ENCODE peak calls at places on chromosomes 4 and X, in eight cellular contexts. C, U, A, Q, P, H, D and T are unnamed samples.

GRCh38 chrX:45775462-45775861 is 574.8 kb upstream of the DIPK2B start:
- DNase-seq in H (peak; percentile 83), Q (no peak), A (peak; percentile 89), D (no peak), U (no peak), C (no peak), P (no peak), T (no peak)

GRCh38 chrX:153970398-153971123 is 1.1 kb downstream of the HCFC1 start:
- DNase-seq in C (peak; percentile 42), A (peak; percentile 74), D (peak; percentile 47), U (peak; percentile 78), P (no peak), H (peak; percentile 39), Q (no peak), T (no peak)

GRCh38 chrX:30513284-30513683 is 64.3 kb downstream of the TASL start:
- DNase-seq in U (no peak), C (no peak), A (peak; percentile 28), Q (no peak), H (no peak), P (no peak), D (peak; percentile 25), T (no peak)

GRCh38 chrX:69080912-69081465 is 84.3 kb downstream of the PJA1 start:
- DNase-seq in A (no peak), Q (no peak), H (no peak), P (no peak), D (no peak), U (no peak), C (no peak), T (no peak)

GRCh38 chr4:7124643-7125442 is 57.0 kb upstream of the GRPEL1 start:
- DNase-seq in U (peak; percentile 85), A (peak; percentile 89), P (no peak), Q (no peak), H (peak; percentile 89), C (peak; percentile 65), D (no peak), T (peak; percentile 85)

GRCh38 chr4:5024673-5025072 is 5.4 kb upstream of the CYTL1 start:
- DNase-seq in D (no peak), C (no peak), P (no peak), U (no peak), H (no peak), A (no peak), Q (no peak), T (no peak)

GRCh38 chrX:97594825-97595224 is 711.1 kb downstream of the RPA4 start:
- DNase-seq in A (no peak), C (no peak), U (no peak), Q (no peak), H (no peak), D (no peak), P (no peak), T (no peak)

GRCh38 chrX:152833378-152833777 is 2.5 kb downstream of the NSDHL start:
- DNase-seq in H (no peak), A (no peak), Q (no peak), P (no peak), U (no peak), D (no peak), C (no peak), T (no peak)

GRCh38 chr4:10611673-10612072 is 72.9 kb downstream of the CLNK start:
- DNase-seq in P (no peak), A (peak; percentile 92), D (no peak), C (no peak), Q (peak; percentile 64), H (peak; percentile 85), U (no peak), T (peak; percentile 76)

GRCh38 chr4:101941816-101942358 is 151.4 kb downstream of the BANK1 start:
- DNase-seq in A (peak; percentile 6), P (no peak), D (no peak), Q (no peak), C (no peak), U (no peak), H (no peak), T (no peak)

GRCh38 chr4:147599764-147600163 is 17.4 kb upstream of the TMEM184C start:
- DNase-seq in D (no peak), P (no peak), Q (no peak), C (no peak), U (no peak), A (peak; percentile 41), H (peak; percentile 68), T (peak; percentile 47)

GRCh38 chr4:72591547-72591946 is 22.5 kb upstream of the ADAMTS3 start:
- DNase-seq in U (no peak), C (no peak), Q (peak; percentile 19), A (peak; percentile 47), P (no peak), H (no peak), D (no peak), T (no peak)

GRCh38 chr4:119537586-119537985 is 91.0 kb downstream of the PDE5A start:
- DNase-seq in Q (no peak), D (no peak), C (no peak), A (no peak), H (no peak), P (no peak), U (no peak), T (no peak)

GRCh38 chr4:77994194-77994721 is 62.9 kb upstream of the FRAS1 start:
- DNase-seq in A (peak; percentile 81), Q (peak; percentile 57), H (peak; percentile 77), C (peak; percentile 23), P (no peak), U (no peak), D (peak; percentile 86), T (peak; percentile 23)

GRCh38 chr4:156109943-156110925 is 156.6 kb upstream of the CTSO start:
- DNase-seq in P (peak; percentile 43), Q (no peak), H (peak; percentile 12), A (peak; percentile 56), U (no peak), D (no peak), C (no peak), T (no peak)

GRCh38 chr4:98778206-98778605 is 119.8 kb upstream of the TSPAN5 start:
- DNase-seq in P (no peak), U (no peak), H (peak; percentile 81), A (peak; percentile 83), D (no peak), C (no peak), Q (peak; percentile 26), T (peak; percentile 64)

GRCh38 chr4:7861440-7861881 is 78.2 kb downstream of the AFAP1 start:
- DNase-seq in Q (peak; percentile 96), U (no peak), P (no peak), A (peak; percentile 93), D (no peak), C (no peak), H (peak; percentile 93), T (peak; percentile 92)

DNA sequence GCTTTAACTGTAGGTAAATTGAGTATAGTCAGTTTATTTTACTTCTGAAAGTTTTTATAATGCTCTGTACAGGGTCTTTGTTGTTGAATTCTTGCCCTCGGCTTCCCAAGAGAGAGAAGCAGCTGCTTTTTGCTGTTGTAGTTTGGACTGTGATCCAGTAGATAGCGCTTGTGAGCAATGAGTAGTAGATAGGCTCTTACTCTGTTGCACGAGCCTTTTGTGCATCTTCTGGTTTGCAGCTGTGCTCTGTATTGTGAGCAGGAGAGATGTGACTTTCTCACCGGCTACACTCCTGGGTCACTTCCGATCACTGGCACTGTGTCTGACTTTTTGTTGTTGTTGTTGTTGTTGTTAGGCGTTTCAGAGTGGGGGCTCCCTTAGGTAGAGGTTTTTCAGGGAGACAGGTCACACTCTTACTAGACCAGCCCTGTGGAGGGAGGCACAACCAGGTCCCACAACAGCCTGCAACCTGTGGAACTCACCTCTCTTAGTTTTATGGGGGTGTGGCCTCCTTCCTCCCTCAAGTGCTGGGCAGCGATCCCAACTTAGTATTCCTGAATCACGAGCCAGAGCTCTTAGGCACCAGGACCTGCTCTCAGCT is 822.1 kb upstream of the GALNTL6 start:
- DNase-seq in U (no peak), D (peak; percentile 53), A (no peak), H (no peak), C (peak; percentile 53), Q (no peak), P (no peak), T (no peak)
- TF ChIP-seq CTCF in U (no peak), D (no peak), A (no peak), H (no peak), C (peak; percentile 17), Q (no peak), P (no peak), T (no peak)

DNA sequence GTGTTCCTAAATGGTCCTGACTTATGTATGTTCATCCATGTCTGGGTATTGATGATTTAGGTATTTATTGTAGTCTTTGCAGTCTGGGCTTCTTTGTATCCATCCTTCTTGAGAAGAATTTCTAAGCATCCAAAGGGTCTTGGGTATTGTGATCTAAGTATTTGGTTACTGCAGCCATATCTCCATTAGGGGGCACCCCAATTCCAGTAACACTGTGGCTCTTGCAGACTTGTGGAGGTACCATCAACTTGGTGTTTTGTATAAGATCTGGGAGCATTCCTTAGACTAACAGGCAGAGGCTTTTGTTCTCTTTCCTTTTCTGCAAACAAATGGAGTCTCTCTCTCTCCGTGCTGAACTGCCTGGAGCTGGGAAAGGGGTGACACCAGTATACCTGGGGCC is 113.7 kb upstream of the NEXMIF start:
- DNase-seq in A (peak; percentile 4), Q (no peak), C (peak; percentile 18), D (peak; percentile 2), H (peak; percentile 1), P (no peak), U (no peak), T (no peak)
- TF ChIP-seq CTCF in A (no peak), Q (peak; percentile 24), C (no peak), D (peak; percentile 11), H (peak; percentile 61), P (no peak), U (no peak), T (peak; percentile 20)

DNA sequence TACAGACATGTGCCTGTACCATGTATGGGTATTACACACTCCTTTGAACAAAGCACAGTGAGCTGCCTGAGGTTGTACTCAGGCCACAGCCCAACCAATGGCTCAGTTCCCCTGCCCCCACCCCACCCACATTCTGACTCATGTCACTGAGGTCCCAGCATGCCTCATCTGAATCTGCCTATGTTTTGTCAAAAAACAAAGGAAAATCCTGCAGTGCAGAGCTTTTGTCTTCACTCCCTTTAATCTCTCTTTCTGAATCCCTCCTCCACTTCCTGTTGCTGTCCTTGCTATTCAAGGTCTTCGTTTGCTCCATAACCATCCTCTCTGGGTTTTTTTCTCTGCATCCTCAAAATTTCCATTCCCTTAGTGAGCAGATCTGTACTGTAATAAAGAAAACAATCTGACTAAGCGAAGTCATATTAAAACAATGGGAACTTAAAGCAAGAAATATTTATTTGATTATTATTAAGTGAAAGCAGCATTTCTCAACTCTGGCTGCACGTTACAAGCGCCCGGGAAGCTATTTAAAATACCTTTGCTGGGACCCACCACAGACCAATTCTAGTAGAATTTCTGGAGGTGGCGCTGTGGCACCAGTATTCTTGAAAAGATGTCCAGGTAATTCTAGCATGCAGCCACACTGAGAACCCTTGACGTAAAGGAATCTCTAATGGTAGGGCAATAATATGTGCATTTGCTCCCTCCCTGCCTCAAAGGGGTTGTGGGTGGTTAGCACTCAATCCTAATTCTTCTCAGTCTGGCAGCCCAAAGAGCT is 8.8 kb downstream of the GUCY2F start:
- DNase-seq in H (peak; percentile 19), U (no peak), D (peak; percentile 77), P (no peak), Q (no peak), A (peak; percentile 81), C (peak; percentile 15), T (no peak)
- TF ChIP-seq CTCF in H (peak; percentile 60), U (no peak), D (peak; percentile 33), P (no peak), Q (no peak), A (peak; percentile 5), C (no peak), T (no peak)

DNA sequence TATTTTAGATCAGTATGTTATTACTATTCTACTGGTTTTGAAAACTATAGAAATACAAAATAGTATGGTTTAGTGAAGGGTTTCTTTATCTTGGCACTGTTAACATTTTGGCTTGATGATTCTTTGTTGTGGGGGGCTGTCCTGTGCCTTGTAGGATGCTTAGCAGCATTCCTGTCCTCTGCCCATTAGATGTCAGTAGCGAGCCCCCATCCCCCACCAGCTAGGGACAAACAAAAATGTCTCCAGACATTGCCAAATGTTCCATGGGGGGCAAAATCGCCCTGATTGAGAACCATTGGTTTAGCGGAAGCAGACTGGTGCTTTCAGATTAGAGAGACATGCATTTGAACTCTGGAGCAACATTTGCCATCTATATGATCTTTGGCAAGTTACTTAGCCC is 23.3 kb downstream of the SPARCL1 start:
- DNase-seq in H (no peak), C (no peak), D (no peak), A (peak; percentile 31), Q (no peak), P (no peak), U (no peak), T (no peak)
- TF ChIP-seq CTCF in H (peak; percentile 31), C (no peak), D (peak; percentile 12), A (peak; percentile 11), Q (no peak), P (no peak), U (no peak), T (peak; percentile 2)